ENCODE peak calls at places on chromosomes 6 and 20, in four cellular contexts. I, D, N and R are unnamed samples.

GRCh38 chr6:133546098-133546497 is 304.9 kb downstream of the EYA4 start:
- DNase-seq in I (no peak), D (no peak), N (no peak), R (no peak)

GRCh38 chr20:51985013-51985415 is 182.7 kb upstream of the SALL4 start:
- DNase-seq in I (peak), D (peak), N (peak), R (peak)

GRCh38 chr6:129598244-129599187 is 111.5 kb downstream of the ARHGAP18 start:
- DNase-seq in I (peak), D (peak), N (peak), R (peak)

GRCh38 chr6:335146-335545 is 42.9 kb downstream of the DUSP22 start:
- DNase-seq in I (no peak), D (no peak), N (no peak), R (no peak)

GRCh38 chr6:45714795-45715507 is 300.7 kb downstream of the CLIC5 start:
- DNase-seq in I (peak), D (peak), N (peak), R (peak)

GRCh38 chr6:133788556-133788955 is 100.4 kb upstream of the TCF21 start:
- DNase-seq in I (no peak), D (no peak), N (no peak), R (no peak)

GRCh38 chr6:54847799-54848597 is 1.4 kb downstream of the FAM83B start:
- DNase-seq in I (peak), D (no peak), N (peak), R (peak)

GRCh38 chr6:57173056-57173885 is 1.1 kb downstream of the BAG2 start:
- DNase-seq in I (peak), D (no peak), N (no peak), R (peak)

GRCh38 chr6:11414564-11414963 is 123.0 kb upstream of the TMEM170B start:
- DNase-seq in I (peak), D (no peak), N (peak), R (no peak)

GRCh38 chr20:43914697-43915208 is at the start of gene TOX2:
- DNase-seq in I (peak), D (no peak), N (no peak), R (peak)

GRCh38 chr6:160348552-160349441 is 619 bp downstream of the SLC22A3 start:
- DNase-seq in I (peak), D (no peak), N (no peak), R (peak)

GRCh38 chr6:36320475-36320874 is 16.2 kb downstream of the BNIP5 start:
- DNase-seq in I (peak), D (no peak), N (no peak), R (no peak)

GRCh38 chr6:47922391-47922790 is 140.6 kb downstream of the OPN5 start:
- DNase-seq in I (no peak), D (no peak), N (no peak), R (no peak)

GRCh38 chr6:95576218-95576617 is 1.1 kb upstream of the MANEA start:
- DNase-seq in I (no peak), D (no peak), N (no peak), R (no peak)

GRCh38 chr6:38182426-38182825 is 362.9 kb downstream of the ZFAND3 start:
- DNase-seq in I (no peak), D (no peak), N (no peak), R (no peak)

GRCh38 chr6:152458648-152459047 is 178.5 kb downstream of the SYNE1 start:
- DNase-seq in I (no peak), D (peak), N (no peak), R (peak)

GRCh38 chr6:170073846-170074245 is 217.0 kb downstream of the DLL1 start:
- DNase-seq in I (no peak), D (no peak), N (no peak), R (no peak)

GRCh38 chr6:53347250-53347920 is 1.4 kb downstream of the ELOVL5 start:
- DNase-seq in I (peak), D (peak), N (no peak), R (peak)

GRCh38 chr6:84774174-84775158 is 10.1 kb upstream of the TBX18 start:
- DNase-seq in I (peak), D (peak), N (no peak), R (peak)
- H3K4me3 ChIP-seq in I (peak), D (peak), N (peak), R (peak)

GRCh38 chr6:113969888-113970807 is 800 bp downstream of the HDAC2 start:
- DNase-seq in I (peak), D (no peak), N (no peak), R (peak)
- TF ChIP-seq CTCF in I (no peak), D (no peak), N (no peak), R (no peak)

GRCh38 chr20:49285813-49286494 is 8.1 kb upstream of the ZNFX1 start:
- DNase-seq in I (no peak), D (no peak), N (no peak), R (no peak)

GRCh38 chr20:49288250-49288751 is 10.4 kb upstream of the ZNFX1 start:
- DNase-seq in I (no peak), D (no peak), N (no peak), R (no peak)

GRCh38 chr20:49288784-49289696 is 11.2 kb upstream of the ZNFX1 start:
- DNase-seq in I (peak), D (no peak), N (no peak), R (no peak)

GRCh38 chr20:49286689-49287551 is 9.1 kb upstream of the ZNFX1 start:
- DNase-seq in I (peak), D (no peak), N (no peak), R (no peak)

GRCh38 chr20:49287555-49288249 is 9.8 kb upstream of the ZNFX1 start:
- DNase-seq in I (no peak), D (no peak), N (no peak), R (peak)
- H3K4me3 ChIP-seq in I (no peak), D (no peak), N (no peak), R (no peak)

GRCh38 chr20:47950103-47950502 is 164.8 kb upstream of the SULF2 start:
- DNase-seq in I (peak), D (peak), N (no peak), R (peak)

GRCh38 chr20:47950557-47951283 is 165.4 kb upstream of the SULF2 start:
- DNase-seq in I (no peak), D (no peak), N (no peak), R (no peak)

GRCh38 chr20:47952165-47952564 is 166.9 kb upstream of the SULF2 start:
- DNase-seq in I (no peak), D (no peak), N (no peak), R (no peak)

GRCh38 chr20:47951521-47951951 is 166.3 kb upstream of the SULF2 start:
- DNase-seq in I (no peak), D (no peak), N (no peak), R (peak)

DNA sequence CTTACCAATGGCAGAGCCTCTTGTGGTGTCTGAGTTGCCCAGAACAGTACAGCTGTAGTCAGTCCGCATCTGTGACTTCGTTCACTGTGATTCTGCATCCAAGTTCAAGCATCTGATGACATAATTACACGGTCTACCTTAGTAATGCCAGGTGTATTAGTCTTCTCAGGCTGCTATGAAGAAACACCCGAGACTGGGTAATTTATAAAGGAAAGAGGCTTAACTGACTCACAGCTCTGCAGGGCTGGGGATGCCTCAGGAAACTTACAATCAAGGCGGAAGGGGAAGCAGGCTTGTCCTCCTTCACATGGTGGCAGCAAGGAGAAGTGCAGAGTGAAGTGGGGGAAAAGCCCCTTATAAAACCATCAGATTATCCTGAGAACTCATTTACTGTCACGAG is 163.9 kb upstream of the SULF2 start:
- DNase-seq in I (no peak), D (no peak), N (no peak), R (no peak)
- TF ChIP-seq CTCF in I (no peak), D (no peak), N (no peak), R (no peak)

GRCh38 chr6:29941916-29942274 is 437 bp upstream of the HLA-A start:
- DNase-seq in I (no peak), D (no peak), N (no peak), R (no peak)

GRCh38 chr6:29942275-29943052 is at the start of gene HLA-A:
- DNase-seq in I (peak), D (peak), N (peak), R (peak)

GRCh38 chr6:29943053-29943966 is 978 bp downstream of the HLA-A start:
- DNase-seq in I (no peak), D (no peak), N (no peak), R (no peak)

GRCh38 chr6:29941006-29941405 is 1.3 kb upstream of the HLA-A start:
- DNase-seq in I (no peak), D (no peak), N (no peak), R (no peak)

DNA sequence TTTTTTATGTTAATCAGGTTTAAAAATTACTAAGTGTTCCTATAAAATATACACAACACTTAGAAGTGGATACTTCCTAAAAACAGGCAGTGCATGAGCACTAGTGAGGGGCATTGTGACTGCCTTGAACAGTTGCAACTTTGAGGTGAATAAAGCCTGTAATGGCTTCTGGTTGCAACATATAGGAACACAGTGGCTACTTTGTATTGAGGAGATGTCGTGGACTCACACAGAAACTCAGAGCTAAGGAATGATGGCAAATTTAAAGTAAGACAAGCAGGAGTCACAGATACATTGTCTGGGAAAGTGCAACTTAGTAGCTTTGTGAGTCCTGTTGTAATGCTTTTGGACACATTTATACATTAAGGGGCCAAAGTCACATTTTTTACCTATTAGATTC is 856 bp upstream of the HLA-A start:
- DNase-seq in I (no peak), D (no peak), N (no peak), R (peak)
- H3K4me3 ChIP-seq in I (no peak), D (no peak), N (peak), R (no peak)

GRCh38 chr6:30612213-30612612 is 4.8 kb downstream of the PPP1R10 start:
- DNase-seq in I (no peak), D (no peak), N (no peak), R (peak)
- TF ChIP-seq CTCF in I (peak), D (peak), N (no peak), R (peak)

DNA sequence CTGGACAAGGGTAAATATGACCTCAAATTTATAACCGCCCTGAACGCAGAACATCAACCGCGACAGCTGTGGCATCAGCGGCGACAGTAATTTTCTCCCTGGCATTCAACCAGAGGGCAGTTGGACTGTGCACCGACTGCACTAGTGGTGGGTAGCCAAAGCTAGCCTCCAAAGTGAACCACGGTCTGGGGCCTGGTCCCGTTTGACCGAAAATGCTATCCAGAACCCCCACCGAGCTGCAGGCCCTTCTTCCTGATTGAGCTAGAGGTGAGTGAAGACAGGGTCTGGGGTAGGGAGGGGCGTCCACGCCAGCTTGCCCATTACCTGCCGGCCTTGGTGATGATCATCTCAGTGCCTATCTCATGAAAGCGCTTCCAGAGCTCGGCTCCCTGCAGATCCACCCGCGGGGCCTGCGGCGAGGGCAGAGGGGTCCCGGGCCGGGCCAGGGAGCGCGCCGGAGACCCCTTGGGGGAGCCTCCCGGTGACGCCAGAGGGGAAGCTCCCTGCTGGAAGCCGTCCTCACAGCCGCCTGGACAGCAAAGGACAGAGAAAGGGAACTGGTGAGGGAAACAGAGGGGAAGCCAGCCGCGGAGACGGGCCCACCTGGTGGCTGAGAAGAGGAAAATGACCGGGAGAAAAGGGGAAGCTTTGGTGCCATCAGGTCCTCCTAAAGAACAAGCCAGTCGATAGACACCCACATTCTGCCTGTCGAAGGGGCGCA is 2.0 kb downstream of the TBX18 start:
- DNase-seq in I (peak), D (no peak), N (no peak), R (peak)
- H3K4me3 ChIP-seq in I (no peak), D (peak), N (peak), R (peak)

DNA sequence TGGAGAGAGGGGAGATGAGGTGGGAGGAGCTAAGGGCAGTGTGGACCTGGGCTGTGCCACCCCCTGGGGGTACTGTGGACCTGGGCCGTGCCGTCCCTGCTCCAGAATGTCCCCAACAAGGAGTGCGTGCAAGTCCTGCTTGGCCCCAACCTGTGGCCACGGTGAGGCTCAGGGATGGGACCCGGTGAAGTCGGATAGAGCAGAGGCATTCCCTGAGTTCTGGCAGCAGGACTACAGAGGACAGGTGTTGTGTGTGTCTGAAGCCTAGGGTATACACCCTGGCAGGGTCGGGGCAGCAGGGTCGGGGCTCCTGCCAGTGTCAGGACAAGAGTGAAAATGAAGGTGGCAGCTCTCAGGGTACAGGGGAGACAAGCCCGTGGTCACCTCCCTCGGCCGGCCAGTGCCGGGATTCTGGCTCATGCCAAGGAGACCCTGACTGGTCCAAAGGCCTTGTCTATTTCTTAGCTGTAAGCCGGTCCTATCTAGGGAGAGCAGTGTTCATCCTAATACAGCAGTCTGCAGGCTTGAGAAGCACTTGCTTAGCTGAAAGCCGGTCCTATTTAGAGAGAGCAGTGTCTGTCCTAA is 95.8 kb downstream of the SMOC2 start:
- DNase-seq in I (no peak), D (no peak), N (no peak), R (no peak)
- TF ChIP-seq CTCF in I (no peak), D (no peak), N (no peak), R (no peak)